ENCODE peak calls at places on chromosomes 6 and 20, in four cellular contexts. Y is breast epithelium, J is epithelial cell of esophagus, A is fibroblast of lung. M is an unnamed sample.

GRCh38 chr6:116176596-116176995 is 50.7 kb upstream of the COL10A1 start:
- DNase-seq in A (no peak), J (no peak), Y (no peak), M (no peak)

GRCh38 chr6:28683945-28684538 is 158.4 kb downstream of the GPX5 start:
- DNase-seq in A (peak), Y (no peak), J (peak), M (no peak)

GRCh38 chr6:39843305-39844020 is 51.3 kb downstream of the DAAM2 start:
- DNase-seq in J (no peak), A (no peak), Y (no peak), M (no peak)

GRCh38 chr6:166411721-166412151 is 29.0 kb upstream of the MPC1 start:
- DNase-seq in Y (no peak), A (no peak), J (no peak), M (no peak)

GRCh38 chr6:18585032-18585573 is 198.0 kb downstream of the RNF144B start:
- DNase-seq in A (peak), J (peak), Y (no peak), M (no peak)

GRCh38 chr6:33298773-33299236 is at the start of gene RGL2:
- DNase-seq in Y (peak), A (peak), J (peak), M (peak)

GRCh38 chr20:5886788-5887187 is 63.5 kb downstream of the TRMT6 start:
- DNase-seq in A (peak), J (no peak), Y (no peak), M (no peak)

GRCh38 chr6:43216200-43216599 is 13.1 kb downstream of the DNPH1 start:
- DNase-seq in J (no peak), Y (no peak), A (no peak), M (no peak)

GRCh38 chr6:111781055-111781708 is 92.1 kb downstream of the FYN start:
- DNase-seq in Y (no peak), J (peak), A (peak), M (no peak)

GRCh38 chr6:169528755-169529154 is 173.1 kb downstream of the WDR27 start:
- DNase-seq in J (no peak), A (no peak), Y (no peak), M (no peak)

GRCh38 chr6:90484903-90485302 is 102.0 kb downstream of the MAP3K7 start:
- DNase-seq in A (no peak), Y (no peak), J (no peak), M (no peak)

GRCh38 chr6:13629459-13630116 is 14.5 kb downstream of the NOL7 start:
- DNase-seq in A (no peak), Y (no peak), J (no peak), M (no peak)

GRCh38 chr6:40907198-40907701 is 131.8 kb downstream of the UNC5CL start:
- DNase-seq in A (peak), J (peak), Y (peak), M (no peak)

GRCh38 chr6:106628658-106629102 is 618 bp downstream of the RTN4IP1 start:
- DNase-seq in A (no peak), J (no peak), Y (no peak), M (no peak)

GRCh38 chr20:4061989-4062388 is 46.6 kb upstream of the RNF24 start:
- DNase-seq in Y (no peak), A (no peak), J (no peak), M (no peak)

GRCh38 chr6:133240511-133241087 is 558 bp upstream of the EYA4 start:
- DNase-seq in A (peak), J (peak), Y (no peak), M (no peak)
- TF ChIP-seq CTCF in A (peak), J (no peak), Y (no peak), M (no peak)

GRCh38 chr20:47521059-47521808 is 19.5 kb downstream of the NCOA3 start:
- DNase-seq in Y (no peak), A (no peak), J (peak), M (no peak)
- TF ChIP-seq CTCF in Y (no peak), A (no peak), J (peak), M (no peak)

DNA sequence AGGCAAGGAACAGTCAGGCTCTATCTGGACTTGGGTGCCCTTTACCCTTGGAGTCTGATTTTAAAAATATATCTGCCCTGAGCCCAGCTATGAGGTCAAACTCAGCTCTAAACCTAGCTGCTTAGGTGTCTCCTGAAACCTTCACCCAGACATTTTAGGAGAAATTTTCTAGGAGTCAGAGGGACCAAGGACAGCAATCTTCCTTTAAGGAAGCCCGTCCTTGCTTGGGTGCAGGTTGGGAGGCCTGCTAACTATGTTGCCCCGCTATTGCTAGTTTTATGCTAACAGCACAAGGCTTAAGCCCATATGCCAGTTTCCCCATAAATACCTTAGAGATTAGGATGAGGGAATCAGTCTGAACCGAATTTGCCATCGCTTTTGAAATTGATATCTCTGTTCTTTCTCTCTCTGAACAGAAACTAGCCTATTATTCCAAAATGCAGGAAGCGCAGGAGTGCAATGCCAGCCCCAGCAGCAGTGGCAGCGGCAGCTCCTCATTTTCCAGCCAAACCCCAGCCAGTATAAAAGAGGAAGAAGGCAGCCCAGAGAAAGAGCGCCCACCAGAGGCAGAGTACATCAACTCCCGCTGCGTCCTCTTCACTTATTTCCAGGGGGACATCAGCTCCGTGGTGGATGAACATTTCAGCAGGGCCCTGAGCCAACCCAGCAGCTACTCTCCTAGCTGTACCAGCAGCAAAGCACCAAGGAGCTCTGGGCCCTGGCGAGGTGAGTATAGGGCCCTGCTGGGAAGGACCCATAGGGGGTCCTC is 2.6 kb downstream of the VGLL2 start:
- DNase-seq in A (no peak), J (no peak), Y (no peak), M (no peak)
- TF ChIP-seq CTCF in A (no peak), J (no peak), Y (no peak), M (no peak)

DNA sequence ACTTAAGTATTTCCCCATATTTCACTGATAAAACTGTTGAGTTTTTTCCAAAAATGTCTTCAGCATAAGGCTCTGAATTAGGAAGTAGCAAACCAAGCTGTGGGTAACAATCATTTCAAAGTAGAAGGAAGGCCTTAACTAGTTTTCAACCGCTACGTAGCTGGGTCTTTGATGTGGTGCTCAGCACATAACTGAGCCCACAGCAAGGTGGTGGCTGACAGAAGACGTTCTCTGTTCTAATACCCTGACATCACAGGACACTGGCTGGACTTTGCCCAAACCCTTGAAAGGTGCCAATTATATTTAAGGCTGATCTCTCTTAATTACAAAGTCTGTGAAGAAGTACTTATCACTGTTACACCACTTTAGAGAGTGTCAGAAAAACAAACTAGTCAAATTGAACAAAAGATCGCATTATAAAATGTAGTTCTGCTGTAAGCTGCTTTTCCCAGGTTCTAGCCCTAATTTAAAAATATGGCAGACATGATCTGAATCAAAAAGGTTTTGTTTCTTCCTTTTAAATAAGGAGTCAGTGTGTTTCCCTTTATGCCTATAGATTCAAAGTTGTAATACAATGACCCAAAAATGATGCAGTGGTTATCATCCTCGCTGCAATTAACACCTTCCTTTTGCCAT is 26.7 kb downstream of the MAN1A1 start:
- DNase-seq in Y (no peak), J (no peak), A (no peak), M (no peak)
- TF ChIP-seq CTCF in Y (no peak), J (no peak), A (no peak), M (no peak)

DNA sequence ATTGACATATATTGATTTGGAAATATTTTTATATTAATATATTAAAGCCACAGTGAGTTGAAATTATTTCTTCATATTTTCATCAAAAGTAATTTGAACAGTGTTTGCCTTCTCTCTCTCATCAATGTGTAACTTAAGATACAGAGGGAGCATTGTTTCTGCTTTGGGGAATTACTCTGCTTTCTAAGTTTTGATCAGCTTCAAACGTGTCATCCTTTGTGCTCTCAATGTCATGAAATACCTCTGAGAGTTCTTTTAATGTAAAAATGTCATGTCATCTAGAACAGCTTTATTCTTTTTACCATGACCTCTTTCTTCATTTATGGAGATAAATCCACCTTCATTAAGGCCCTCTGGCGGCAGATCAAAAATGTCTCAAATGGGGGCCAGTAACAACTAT is 259.4 kb upstream of the STXBP5 start:
- DNase-seq in A (no peak), J (no peak), Y (no peak), M (no peak)
- TF ChIP-seq CTCF in A (no peak), J (no peak), Y (no peak), M (no peak)

GRCh38 chr6:12472601-12473038 is 182.5 kb downstream of the EDN1 start:
- DNase-seq in Y (peak), A (peak), J (peak), M (no peak)
- TF ChIP-seq CTCF in Y (no peak), A (no peak), J (no peak), M (no peak)

GRCh38 chr6:14702678-14703077 is 543.2 kb upstream of the JARID2 start:
- DNase-seq in Y (no peak), A (no peak), J (no peak), M (no peak)
- TF ChIP-seq CTCF in Y (no peak), A (no peak), J (no peak), M (no peak)

GRCh38 chr6:148746363-148747144 is at the start of gene UST:
- DNase-seq in A (peak), Y (peak), J (peak), M (peak)
- TF ChIP-seq CTCF in A (peak), Y (no peak), J (peak), M (no peak)

GRCh38 chr20:63778034-63778752 is 38.6 kb downstream of the SLC2A4RG start:
- DNase-seq in J (peak), A (no peak), Y (no peak), M (no peak)

GRCh38 chr20:63781181-63781580 is 41.6 kb downstream of the SLC2A4RG start:
- DNase-seq in Y (no peak), A (no peak), J (no peak), M (no peak)

GRCh38 chr20:63777614-63778013 is 38.0 kb downstream of the SLC2A4RG start:
- DNase-seq in Y (no peak), A (no peak), J (no peak), M (no peak)

GRCh38 chr20:63782051-63782471 is 42.5 kb downstream of the SLC2A4RG start:
- DNase-seq in A (no peak), J (no peak), Y (no peak), M (no peak)

GRCh38 chr20:63778857-63779256 is 39.3 kb downstream of the SLC2A4RG start:
- DNase-seq in Y (no peak), J (no peak), A (no peak), M (no peak)
- TF ChIP-seq CTCF in Y (no peak), J (no peak), A (no peak), M (no peak)

DNA sequence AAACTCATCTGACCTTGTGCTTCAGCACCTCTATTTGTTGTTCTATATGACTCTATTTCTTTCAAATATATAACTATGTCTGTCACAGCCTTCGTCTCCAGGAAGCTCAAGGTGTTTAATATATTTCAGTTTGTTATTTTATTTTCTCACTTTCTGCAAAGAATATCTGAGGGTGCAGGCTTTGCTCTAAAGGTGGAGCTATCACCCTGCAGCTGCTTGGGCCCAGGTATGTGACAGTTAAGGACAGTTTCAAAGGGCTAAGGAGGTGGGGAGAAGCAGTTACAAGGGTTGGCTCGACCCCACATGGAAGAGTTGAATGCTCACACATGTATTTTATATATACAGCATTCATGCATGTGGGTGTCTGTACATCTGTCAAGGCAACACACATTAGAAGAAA is 405.6 kb downstream of the BTBD9 start:
- DNase-seq in A (no peak), Y (no peak), J (no peak), M (no peak)
- TF ChIP-seq CTCF in A (no peak), Y (no peak), J (no peak), M (no peak)